ENCODE peak calls at places on chromosomes 13 and 19, in five cellular contexts. One of them, this sample, is unnamed. For H3K9me3, the result is how much of the 10 kb centered on the place peaks cover.

GRCh38 chr19:51607920-51608562 is 22.2 kb downstream of the SIGLEC5 start:
- DNase-seq in spleen: peak
- DNase-seq in fibroblast of lung: peak
- DNase-seq in Peyer's patch: peak
- DNase-seq in neural progenitor cell: peak
- DNase-seq in this sample: peak

GRCh38 chr13:20831254-20831653 is 57.5 kb upstream of the EEF1AKMT1 start:
- DNase-seq in fibroblast of lung: no peak
- DNase-seq in spleen: no peak
- DNase-seq in neural progenitor cell: no peak
- DNase-seq in Peyer's patch: no peak
- DNase-seq in this sample: no peak

GRCh38 chr19:4012092-4012974 is 4.8 kb downstream of the PIAS4 start:
- DNase-seq in fibroblast of lung: no peak
- DNase-seq in Peyer's patch: no peak
- DNase-seq in neural progenitor cell: no peak
- DNase-seq in spleen: no peak
- DNase-seq in this sample: no peak

GRCh38 chr19:461664-462551 is 1.1 kb upstream of the SHC2 start:
- DNase-seq in fibroblast of lung: no peak
- DNase-seq in spleen: no peak
- DNase-seq in Peyer's patch: no peak
- DNase-seq in neural progenitor cell: peak
- DNase-seq in this sample: peak

GRCh38 chr19:22519152-22519551 is 97.0 kb upstream of the ZNF98 start:
- DNase-seq in neural progenitor cell: no peak
- DNase-seq in Peyer's patch: no peak
- DNase-seq in spleen: peak
- DNase-seq in fibroblast of lung: no peak
- DNase-seq in this sample: no peak

GRCh38 chr13:48094404-48094780 is 512 bp downstream of the MED4 start:
- DNase-seq in fibroblast of lung: peak
- DNase-seq in neural progenitor cell: peak
- DNase-seq in spleen: no peak
- DNase-seq in Peyer's patch: no peak
- DNase-seq in this sample: peak

GRCh38 chr19:36488118-36488815 is 1.1 kb downstream of the ZNF566 start:
- DNase-seq in Peyer's patch: no peak
- DNase-seq in spleen: no peak
- DNase-seq in fibroblast of lung: peak
- DNase-seq in neural progenitor cell: no peak
- DNase-seq in this sample: no peak

GRCh38 chr13:76711515-76712182 is 174.6 kb downstream of the KCTD12 start:
- DNase-seq in fibroblast of lung: peak
- DNase-seq in spleen: no peak
- DNase-seq in neural progenitor cell: no peak
- DNase-seq in Peyer's patch: no peak
- DNase-seq in this sample: no peak

GRCh38 chr13:20136781-20137703 is 23.8 kb downstream of the GJA3 start:
- DNase-seq in spleen: no peak
- DNase-seq in neural progenitor cell: peak
- DNase-seq in Peyer's patch: no peak
- DNase-seq in fibroblast of lung: peak
- DNase-seq in this sample: peak

GRCh38 chr19:15123900-15124299 is 16.7 kb downstream of the SYDE1 start:
- DNase-seq in fibroblast of lung: no peak
- DNase-seq in spleen: no peak
- DNase-seq in neural progenitor cell: no peak
- DNase-seq in Peyer's patch: no peak
- DNase-seq in this sample: peak

DNA sequence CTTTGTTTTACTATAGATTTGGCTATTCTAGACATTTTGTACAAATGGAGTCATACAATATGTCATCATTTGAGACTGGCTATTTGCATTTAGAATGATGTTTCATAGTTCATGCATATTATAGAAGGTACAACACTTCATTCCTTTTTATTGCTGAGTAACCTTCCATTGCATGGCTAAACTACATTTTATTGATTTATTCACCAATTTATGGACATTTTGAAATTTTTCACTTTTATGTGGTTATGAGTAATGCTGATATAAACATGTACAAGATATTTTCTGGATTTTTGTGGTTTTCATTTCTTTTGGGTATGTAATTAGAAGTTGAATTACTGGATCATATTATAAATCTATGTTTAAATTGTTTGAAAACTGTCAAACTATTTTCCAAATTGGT is 710.3 kb upstream of the SLITRK5 start:
- DNase-seq in Peyer's patch: no peak
- DNase-seq in neural progenitor cell: no peak
- DNase-seq in fibroblast of lung: peak
- DNase-seq in spleen: no peak
- DNase-seq in this sample: no peak
- H3K27ac ChIP-seq in Peyer's patch: no peak
- H3K27ac ChIP-seq in neural progenitor cell: no peak
- H3K27ac ChIP-seq in fibroblast of lung: no peak
- H3K27ac ChIP-seq in spleen: no peak
- H3K27ac ChIP-seq in this sample: no peak

GRCh38 chr13:111866731-111867245 is 200.2 kb upstream of the SOX1 start:
- DNase-seq in spleen: no peak
- DNase-seq in Peyer's patch: no peak
- DNase-seq in fibroblast of lung: no peak
- DNase-seq in neural progenitor cell: no peak
- DNase-seq in this sample: no peak
- H3K9me3 ChIP-seq in spleen: under half
- H3K9me3 ChIP-seq in Peyer's patch: under half
- H3K9me3 ChIP-seq in fibroblast of lung: under half
- H3K9me3 ChIP-seq in neural progenitor cell: under half
- H3K9me3 ChIP-seq in this sample: under half

GRCh38 chr13:33285420-33286124 is at the start of gene STARD13:
- DNase-seq in neural progenitor cell: peak
- DNase-seq in Peyer's patch: peak
- DNase-seq in spleen: peak
- DNase-seq in fibroblast of lung: peak
- DNase-seq in this sample: peak

GRCh38 chr13:33284916-33285315 is 639 bp downstream of the STARD13 start:
- DNase-seq in fibroblast of lung: peak
- DNase-seq in spleen: no peak
- DNase-seq in Peyer's patch: no peak
- DNase-seq in neural progenitor cell: no peak
- DNase-seq in this sample: no peak

GRCh38 chr13:33284016-33284415 is 1.5 kb downstream of the STARD13 start:
- DNase-seq in neural progenitor cell: no peak
- DNase-seq in fibroblast of lung: peak
- DNase-seq in spleen: no peak
- DNase-seq in Peyer's patch: no peak
- DNase-seq in this sample: no peak

GRCh38 chr13:33281951-33282595 is 3.5 kb downstream of the STARD13 start:
- DNase-seq in spleen: no peak
- DNase-seq in fibroblast of lung: peak
- DNase-seq in Peyer's patch: no peak
- DNase-seq in neural progenitor cell: no peak
- DNase-seq in this sample: no peak

GRCh38 chr13:33283195-33283910 is 2.2 kb downstream of the STARD13 start:
- DNase-seq in fibroblast of lung: no peak
- DNase-seq in spleen: no peak
- DNase-seq in Peyer's patch: no peak
- DNase-seq in neural progenitor cell: no peak
- DNase-seq in this sample: no peak
- H3K27ac ChIP-seq in fibroblast of lung: peak
- H3K27ac ChIP-seq in spleen: peak
- H3K27ac ChIP-seq in Peyer's patch: no peak
- H3K27ac ChIP-seq in neural progenitor cell: no peak
- H3K27ac ChIP-seq in this sample: no peak

DNA sequence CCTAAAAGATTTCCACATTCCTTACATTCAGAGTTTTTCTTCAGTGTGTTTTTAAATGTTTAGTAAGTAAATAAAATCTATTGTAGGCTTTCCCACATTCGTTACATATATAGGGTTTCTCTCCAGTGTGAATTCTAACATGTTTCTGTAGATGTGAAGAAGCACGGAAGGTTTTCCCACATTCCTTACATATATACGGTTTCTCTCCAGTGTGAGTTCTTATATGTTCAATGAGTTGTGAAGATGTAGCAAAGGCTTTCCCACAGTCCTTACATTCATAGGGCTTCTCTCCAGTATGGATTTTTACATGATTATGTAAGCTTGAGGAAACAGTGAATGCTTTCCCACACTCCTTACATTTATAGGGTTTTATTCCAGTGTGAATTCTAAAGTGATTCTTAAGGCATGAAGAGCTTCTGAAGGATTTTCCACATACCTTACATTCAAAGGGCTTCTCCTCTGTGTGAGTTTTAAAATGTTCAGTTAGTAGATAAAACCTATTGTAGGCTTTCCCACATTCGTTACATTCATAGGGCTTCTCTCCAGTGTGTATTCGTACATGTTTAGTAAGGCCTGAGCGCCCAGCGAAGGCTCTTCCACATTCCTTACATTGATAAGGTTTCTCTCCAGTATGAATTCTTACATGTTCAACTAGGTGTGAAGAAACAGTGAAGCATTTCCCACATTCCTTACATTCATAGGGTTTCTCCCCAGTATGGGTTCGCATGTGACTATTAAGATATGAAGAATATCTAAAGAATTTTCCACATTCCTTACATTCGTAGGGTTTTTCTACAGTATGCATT is 18.2 kb downstream of the ZNF121 start:
- DNase-seq in fibroblast of lung: peak
- DNase-seq in spleen: no peak
- DNase-seq in neural progenitor cell: no peak
- DNase-seq in Peyer's patch: no peak
- DNase-seq in this sample: no peak
- H3K9me3 ChIP-seq in fibroblast of lung: under half
- H3K9me3 ChIP-seq in spleen: half or more
- H3K9me3 ChIP-seq in neural progenitor cell: half or more
- H3K9me3 ChIP-seq in Peyer's patch: under half
- H3K9me3 ChIP-seq in this sample: half or more

This sample was measured in endodermal cell.